ENCODE peak calls at places on chromosomes 5 and 9, in eight cellular contexts. D, Y, V, N, E, A, H and X are unnamed samples.
A peak's percentile ranks its signal among the peaks of the same experiment; 100 is the strongest.

GRCh38 chr9:125747765-125748510 is 765 bp downstream of the PBX3 start:
- DNase-seq in D (peak; percentile 16), Y (peak; percentile 67), V (no peak), N (peak; percentile 56), E (peak; percentile 65), A (no peak), H (no peak), X (peak; percentile 66)

GRCh38 chr5:78731884-78732283 is 83.3 kb upstream of the LHFPL2 start:
- DNase-seq in D (no peak), Y (no peak), V (peak; percentile 30), N (peak; percentile 40), E (no peak), A (no peak), H (no peak), X (no peak)

GRCh38 chr9:114231218-114232090 is 76.1 kb downstream of the COL27A1 start:
- DNase-seq in D (no peak), Y (no peak), V (no peak), N (no peak), E (no peak), A (no peak), H (no peak), X (no peak)

GRCh38 chr9:16105576-16105975 is 552.7 kb downstream of the CCDC171 start:
- DNase-seq in D (peak; percentile 68), Y (no peak), V (peak; percentile 67), N (peak; percentile 55), E (no peak), A (no peak), H (no peak), X (no peak)

GRCh38 chr9:129432671-129433154 is 188.2 kb downstream of the C9orf50 start:
- DNase-seq in D (no peak), Y (no peak), V (no peak), N (no peak), E (no peak), A (peak; percentile 23), H (no peak), X (no peak)

GRCh38 chr5:40221255-40221654 is 458.5 kb upstream of the PTGER4 start:
- DNase-seq in D (no peak), Y (no peak), V (no peak), N (no peak), E (no peak), A (no peak), H (no peak), X (no peak)

GRCh38 chr5:6505415-6505763 is 56.7 kb downstream of the UBE2QL1 start:
- DNase-seq in D (no peak), Y (no peak), V (no peak), N (no peak), E (no peak), A (no peak), H (no peak), X (no peak)

GRCh38 chr5:179794171-179794570 is 385 bp downstream of the LTC4S start:
- DNase-seq in D (no peak), Y (no peak), V (no peak), N (no peak), E (no peak), A (no peak), H (no peak), X (no peak)

GRCh38 chr9:20513126-20513913 is 109.0 kb downstream of the MLLT3 start:
- DNase-seq in D (no peak), Y (no peak), V (no peak), N (no peak), E (no peak), A (peak; percentile 41), H (no peak), X (no peak)

DNA sequence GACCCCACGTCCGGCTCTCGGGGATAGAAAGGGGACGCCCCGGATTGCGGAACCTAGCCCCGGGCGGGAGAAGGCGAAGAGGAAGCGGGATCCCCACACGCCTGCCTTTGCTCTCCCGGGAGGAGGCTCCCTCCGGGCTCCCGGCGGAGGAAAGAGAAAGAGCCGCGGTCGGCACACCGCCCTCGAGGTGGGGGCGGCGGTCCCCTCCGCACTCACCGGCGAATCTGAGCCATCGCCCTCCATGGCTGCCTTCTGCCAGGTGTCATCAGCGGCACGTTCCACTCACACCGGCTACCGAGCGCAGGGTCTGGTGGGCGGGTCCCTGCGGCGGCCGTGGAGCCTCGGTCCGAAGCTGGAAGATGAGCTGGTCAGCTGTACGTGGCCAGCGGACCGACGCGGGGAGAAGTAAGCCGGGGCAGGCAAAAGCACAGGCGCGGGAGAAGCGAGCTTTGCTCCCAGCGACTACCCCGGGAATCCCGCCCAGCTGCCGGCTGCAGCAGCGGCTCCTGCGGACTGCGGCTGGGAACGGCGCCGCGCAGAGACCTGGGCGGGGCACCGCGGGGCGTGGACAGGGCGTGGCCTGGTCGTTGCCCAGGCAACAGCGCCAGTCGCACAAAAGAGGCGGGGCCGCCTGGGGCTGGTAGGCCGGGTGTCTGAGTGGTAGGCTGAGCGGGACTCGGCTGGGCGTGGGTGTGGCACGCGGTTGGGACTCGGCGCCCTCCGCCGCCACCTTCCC is at the start of gene TRIM36:
- DNase-seq in D (peak; percentile 94), Y (peak; percentile 97), V (peak; percentile 86), N (peak; percentile 97), E (peak; percentile 94), A (peak; percentile 78), H (peak; percentile 63), X (peak; percentile 96)
- TF ChIP-seq CTCF in D (no peak), Y (peak; percentile 24), V (peak; percentile 3), N (no peak), E (peak; percentile 24), A (peak; percentile 22), H (peak; percentile 9), X (peak; percentile 20)

GRCh38 chr5:60703944-60704343 is 4.0 kb upstream of the DEPDC1B start:
- DNase-seq in D (no peak), Y (no peak), V (no peak), N (no peak), E (no peak), A (no peak), H (no peak), X (no peak)

GRCh38 chr5:60700347-60700815 is 415 bp upstream of the DEPDC1B start:
- DNase-seq in D (peak; percentile 16), Y (no peak), V (peak; percentile 18), N (no peak), E (no peak), A (no peak), H (no peak), X (no peak)

GRCh38 chr5:60701317-60701988 is 1.5 kb upstream of the DEPDC1B start:
- DNase-seq in D (no peak), Y (no peak), V (peak; percentile 10), N (no peak), E (no peak), A (no peak), H (no peak), X (no peak)

GRCh38 chr5:60698316-60698715 is 1.6 kb downstream of the DEPDC1B start:
- DNase-seq in D (no peak), Y (no peak), V (peak; percentile 31), N (no peak), E (no peak), A (no peak), H (no peak), X (no peak)

DNA sequence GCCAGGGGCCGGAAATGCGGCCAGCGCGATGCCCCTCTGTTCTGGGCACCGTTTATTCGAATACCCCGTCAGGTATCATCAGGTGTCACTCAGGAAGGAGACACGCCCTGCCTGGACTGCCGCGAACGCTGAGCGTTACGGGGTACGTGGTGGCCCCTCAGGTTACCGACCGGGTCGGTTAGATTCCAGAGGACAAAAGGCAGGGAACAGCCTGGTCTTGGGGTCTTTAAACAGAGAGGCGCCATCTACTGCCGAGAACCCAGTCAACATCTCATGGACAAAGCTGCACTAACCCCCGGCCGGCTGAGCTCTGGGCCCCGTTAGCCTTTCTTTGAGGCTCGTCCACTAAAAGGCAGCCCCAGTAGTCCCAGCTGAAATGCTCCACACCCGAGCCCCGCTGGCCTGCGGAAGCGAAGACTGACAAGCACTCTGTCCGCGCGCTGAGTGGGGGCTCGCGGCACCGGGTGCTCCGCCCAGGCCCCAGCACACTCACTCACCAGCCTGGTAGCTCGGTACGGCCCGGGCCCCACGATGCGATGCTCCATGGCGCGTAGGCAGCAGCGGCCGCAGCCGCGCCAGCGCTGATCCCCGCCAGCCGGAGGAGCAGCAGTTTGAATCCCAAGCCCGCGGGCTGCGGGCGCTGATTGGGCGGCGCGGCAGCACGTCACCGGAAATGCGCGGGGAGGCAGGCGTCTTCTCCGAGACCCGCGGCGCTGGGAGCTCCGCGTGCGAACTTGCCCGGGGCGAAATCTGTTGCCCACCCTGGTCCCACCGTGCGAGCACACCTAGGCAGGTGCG is at the start of gene DEPDC1B:
- DNase-seq in D (peak; percentile 91), Y (peak; percentile 95), V (peak; percentile 87), N (peak; percentile 97), E (peak; percentile 90), A (peak; percentile 52), H (peak; percentile 61), X (peak; percentile 83)
- TF ChIP-seq CTCF in D (peak; percentile 58), Y (peak; percentile 59), V (peak; percentile 33), N (no peak), E (peak; percentile 44), A (peak; percentile 33), H (peak; percentile 43), X (no peak)

DNA sequence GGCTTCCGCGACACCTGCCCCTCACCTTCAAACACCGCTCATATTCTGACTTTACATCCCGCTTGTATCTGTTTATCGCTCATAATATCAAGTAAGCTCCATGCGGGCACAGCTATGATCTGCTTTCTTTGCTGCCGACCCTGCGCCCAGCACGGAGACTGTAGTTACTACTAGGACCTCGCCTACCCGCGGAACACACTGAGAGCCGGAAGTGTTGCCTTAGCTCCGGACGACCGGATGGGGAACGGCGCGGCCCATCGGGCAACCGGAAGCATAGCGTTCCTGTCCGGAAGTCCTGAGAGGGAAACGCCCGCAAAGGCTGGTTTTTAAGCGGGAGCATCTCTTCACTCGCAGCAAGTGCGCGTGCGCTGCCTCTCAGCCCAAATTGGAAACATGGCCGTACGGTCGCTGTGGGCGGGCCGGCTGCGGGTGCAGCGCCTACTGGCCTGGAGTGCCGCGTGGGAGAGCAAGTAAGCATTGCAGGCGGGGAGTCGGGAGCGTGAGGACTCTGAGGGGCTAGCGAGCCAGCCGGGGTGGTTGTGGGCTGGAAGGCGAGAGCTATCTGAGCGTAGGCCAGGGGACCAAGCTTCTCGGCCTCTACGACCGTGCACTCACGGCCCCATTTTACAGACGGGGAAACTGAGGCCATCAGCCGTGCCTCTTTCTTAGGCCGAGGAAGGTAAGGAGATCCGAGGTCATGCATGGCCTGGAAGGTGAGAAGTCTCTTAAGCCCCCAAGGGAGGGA is at the start of gene GRPEL2:
- DNase-seq in D (peak; percentile 97), Y (peak; percentile 98), V (peak; percentile 96), N (peak; percentile 99), E (peak; percentile 93), A (peak; percentile 96), H (peak; percentile 95), X (peak; percentile 98)
- TF ChIP-seq CTCF in D (no peak), Y (no peak), V (no peak), N (no peak), E (no peak), A (no peak), H (no peak), X (no peak)

DNA sequence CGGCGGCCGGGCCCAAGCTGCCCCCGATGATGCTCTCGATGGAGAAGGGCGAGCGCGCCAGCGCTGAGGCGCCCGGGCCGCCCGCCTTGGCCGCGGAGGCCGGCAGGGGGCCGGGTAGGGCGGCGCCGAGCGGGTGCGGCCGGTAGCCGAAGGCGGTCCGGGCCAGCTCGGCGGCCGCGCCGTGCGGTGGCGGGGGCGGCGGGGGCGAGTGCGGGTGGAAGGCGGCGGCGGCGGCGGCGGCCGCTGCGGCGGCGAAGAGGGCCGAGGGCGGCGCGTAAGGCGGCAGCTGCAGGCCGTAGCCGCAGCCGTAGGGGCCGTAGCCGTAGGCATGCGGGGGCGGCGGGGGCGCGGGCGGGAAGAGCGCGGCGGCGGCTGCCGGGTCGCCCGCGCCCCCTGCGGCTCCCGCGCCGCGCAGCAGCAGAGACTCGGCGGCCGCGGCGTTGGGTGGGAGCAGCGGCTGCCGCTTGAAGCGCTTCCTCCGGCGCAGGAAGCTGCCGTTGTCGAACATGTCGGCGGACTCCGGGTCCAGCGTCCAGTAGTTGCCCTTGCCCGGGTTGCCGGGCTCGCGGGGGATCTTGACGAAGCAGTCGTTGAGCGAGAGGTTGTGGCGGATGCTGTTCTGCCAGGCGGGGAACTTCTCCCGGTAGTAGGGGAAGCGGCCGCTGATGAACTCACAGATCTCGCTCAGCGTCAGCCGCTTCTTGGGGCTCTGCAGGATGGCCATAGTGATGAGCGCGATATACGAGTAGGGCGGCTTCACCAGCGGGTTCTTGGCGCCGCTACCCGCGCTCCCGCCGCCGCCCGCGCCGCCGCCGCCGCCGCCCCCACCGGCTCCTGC is 1.1 kb downstream of the FOXD1 start:
- DNase-seq in D (peak; percentile 74), Y (peak; percentile 79), V (peak; percentile 58), N (peak; percentile 72), E (peak; percentile 39), A (no peak), H (no peak), X (peak; percentile 31)
- TF ChIP-seq CTCF in D (no peak), Y (no peak), V (no peak), N (no peak), E (no peak), A (peak; percentile 10), H (no peak), X (no peak)